ENCODE peak calls at places on chromosomes 7 and 10, in ten cellular contexts. One of them, this sample, is unnamed.

GRCh38 chr10:46296629-46297275 is 10.0 kb downstream of the ANTXRL start:
- DNase-seq in cardiac muscle cell: no peak
- DNase-seq in transverse colon: peak; percentile 5
- DNase-seq in lung: no peak
- DNase-seq in kidney: no peak
- DNase-seq in tibial artery: no peak
- DNase-seq in neuronal stem cell: no peak
- DNase-seq in CD8-positive, alpha-beta memory T cell: no peak
- DNase-seq in stomach: peak; percentile 19
- DNase-seq in fibroblast of lung: no peak
- DNase-seq in this sample: no peak

GRCh38 chr7:120662291-120662690 is 195.7 kb downstream of the TSPAN12 start:
- DNase-seq in cardiac muscle cell: peak; percentile 11
- DNase-seq in stomach: no peak
- DNase-seq in neuronal stem cell: no peak
- DNase-seq in transverse colon: no peak
- DNase-seq in tibial artery: no peak
- DNase-seq in CD8-positive, alpha-beta memory T cell: no peak
- DNase-seq in kidney: no peak
- DNase-seq in fibroblast of lung: no peak
- DNase-seq in lung: no peak
- DNase-seq in this sample: no peak

GRCh38 chr10:59626523-59626869 is 83.2 kb downstream of the SLC16A9 start:
- DNase-seq in neuronal stem cell: no peak
- DNase-seq in kidney: no peak
- DNase-seq in lung: no peak
- DNase-seq in CD8-positive, alpha-beta memory T cell: no peak
- DNase-seq in cardiac muscle cell: no peak
- DNase-seq in fibroblast of lung: no peak
- DNase-seq in stomach: no peak
- DNase-seq in tibial artery: no peak
- DNase-seq in transverse colon: no peak
- DNase-seq in this sample: peak; percentile 26

GRCh38 chr7:121103579-121103978 is 115.1 kb downstream of the CPED1 start:
- DNase-seq in transverse colon: no peak
- DNase-seq in lung: no peak
- DNase-seq in fibroblast of lung: no peak
- DNase-seq in CD8-positive, alpha-beta memory T cell: no peak
- DNase-seq in cardiac muscle cell: no peak
- DNase-seq in stomach: no peak
- DNase-seq in kidney: no peak
- DNase-seq in neuronal stem cell: no peak
- DNase-seq in tibial artery: no peak
- DNase-seq in this sample: no peak

GRCh38 chr7:151249034-151249731 is 689 bp upstream of the SMARCD3 start:
- DNase-seq in tibial artery: peak; percentile 72
- DNase-seq in transverse colon: peak; percentile 54
- DNase-seq in stomach: peak; percentile 66
- DNase-seq in lung: peak; percentile 56
- DNase-seq in neuronal stem cell: peak; percentile 37
- DNase-seq in cardiac muscle cell: peak; percentile 77
- DNase-seq in fibroblast of lung: peak; percentile 53
- DNase-seq in kidney: no peak
- DNase-seq in CD8-positive, alpha-beta memory T cell: no peak
- DNase-seq in this sample: peak; percentile 73

GRCh38 chr7:49885593-49886285 is 112.3 kb downstream of the VWC2 start:
- DNase-seq in fibroblast of lung: no peak
- DNase-seq in neuronal stem cell: no peak
- DNase-seq in cardiac muscle cell: no peak
- DNase-seq in lung: no peak
- DNase-seq in tibial artery: no peak
- DNase-seq in CD8-positive, alpha-beta memory T cell: no peak
- DNase-seq in kidney: peak; percentile 64
- DNase-seq in stomach: no peak
- DNase-seq in transverse colon: peak; percentile 11
- DNase-seq in this sample: no peak

GRCh38 chr7:76506081-76506440 is 4.3 kb upstream of the UPK3B start:
- DNase-seq in cardiac muscle cell: no peak
- DNase-seq in tibial artery: no peak
- DNase-seq in fibroblast of lung: no peak
- DNase-seq in transverse colon: no peak
- DNase-seq in lung: peak; percentile 24
- DNase-seq in stomach: no peak
- DNase-seq in CD8-positive, alpha-beta memory T cell: no peak
- DNase-seq in neuronal stem cell: no peak
- DNase-seq in kidney: peak; percentile 16
- DNase-seq in this sample: peak; percentile 11

GRCh38 chr7:26724795-26725194 is 139.6 kb downstream of the SKAP2 start:
- DNase-seq in cardiac muscle cell: no peak
- DNase-seq in transverse colon: no peak
- DNase-seq in CD8-positive, alpha-beta memory T cell: no peak
- DNase-seq in fibroblast of lung: no peak
- DNase-seq in tibial artery: no peak
- DNase-seq in stomach: no peak
- DNase-seq in neuronal stem cell: no peak
- DNase-seq in kidney: no peak
- DNase-seq in lung: no peak
- DNase-seq in this sample: no peak

GRCh38 chr10:116146374-116146773 is 126.6 kb downstream of the GFRA1 start:
- DNase-seq in transverse colon: no peak
- DNase-seq in CD8-positive, alpha-beta memory T cell: no peak
- DNase-seq in lung: no peak
- DNase-seq in fibroblast of lung: peak; percentile 3
- DNase-seq in stomach: no peak
- DNase-seq in cardiac muscle cell: no peak
- DNase-seq in neuronal stem cell: no peak
- DNase-seq in tibial artery: no peak
- DNase-seq in kidney: no peak
- DNase-seq in this sample: no peak
- H3K4me3 ChIP-seq in transverse colon: no peak overlapping the region
- H3K4me3 ChIP-seq in CD8-positive, alpha-beta memory T cell: no peak overlapping the region
- H3K4me3 ChIP-seq in lung: no peak overlapping the region
- H3K4me3 ChIP-seq in fibroblast of lung: no peak overlapping the region
- H3K4me3 ChIP-seq in stomach: no peak overlapping the region
- H3K4me3 ChIP-seq in cardiac muscle cell: no peak overlapping the region
- H3K4me3 ChIP-seq in neuronal stem cell: no peak overlapping the region
- H3K4me3 ChIP-seq in tibial artery: no peak overlapping the region
- H3K4me3 ChIP-seq in kidney: no peak overlapping the region
- H3K4me3 ChIP-seq in this sample: no peak overlapping the region

GRCh38 chr7:92359801-92360200 is 87.5 kb upstream of the GATAD1 start:
- DNase-seq in CD8-positive, alpha-beta memory T cell: no peak
- DNase-seq in neuronal stem cell: no peak
- DNase-seq in transverse colon: no peak
- DNase-seq in tibial artery: no peak
- DNase-seq in cardiac muscle cell: peak; percentile 58
- DNase-seq in lung: no peak
- DNase-seq in fibroblast of lung: no peak
- DNase-seq in stomach: no peak
- DNase-seq in kidney: no peak
- DNase-seq in this sample: no peak

GRCh38 chr7:92360387-92360786 is 86.9 kb upstream of the GATAD1 start:
- DNase-seq in cardiac muscle cell: no peak
- DNase-seq in tibial artery: no peak
- DNase-seq in neuronal stem cell: no peak
- DNase-seq in CD8-positive, alpha-beta memory T cell: no peak
- DNase-seq in kidney: no peak
- DNase-seq in lung: no peak
- DNase-seq in fibroblast of lung: no peak
- DNase-seq in transverse colon: no peak
- DNase-seq in stomach: no peak
- DNase-seq in this sample: no peak

GRCh38 chr7:92362131-92362530 is 85.2 kb upstream of the GATAD1 start:
- DNase-seq in stomach: no peak
- DNase-seq in lung: no peak
- DNase-seq in fibroblast of lung: no peak
- DNase-seq in tibial artery: no peak
- DNase-seq in CD8-positive, alpha-beta memory T cell: no peak
- DNase-seq in neuronal stem cell: no peak
- DNase-seq in kidney: no peak
- DNase-seq in transverse colon: no peak
- DNase-seq in cardiac muscle cell: peak; percentile 71
- DNase-seq in this sample: no peak

GRCh38 chr7:92354214-92354613 is 93.1 kb upstream of the GATAD1 start:
- DNase-seq in neuronal stem cell: no peak
- DNase-seq in stomach: no peak
- DNase-seq in fibroblast of lung: no peak
- DNase-seq in kidney: no peak
- DNase-seq in transverse colon: no peak
- DNase-seq in CD8-positive, alpha-beta memory T cell: no peak
- DNase-seq in lung: no peak
- DNase-seq in tibial artery: no peak
- DNase-seq in cardiac muscle cell: no peak
- DNase-seq in this sample: no peak

DNA sequence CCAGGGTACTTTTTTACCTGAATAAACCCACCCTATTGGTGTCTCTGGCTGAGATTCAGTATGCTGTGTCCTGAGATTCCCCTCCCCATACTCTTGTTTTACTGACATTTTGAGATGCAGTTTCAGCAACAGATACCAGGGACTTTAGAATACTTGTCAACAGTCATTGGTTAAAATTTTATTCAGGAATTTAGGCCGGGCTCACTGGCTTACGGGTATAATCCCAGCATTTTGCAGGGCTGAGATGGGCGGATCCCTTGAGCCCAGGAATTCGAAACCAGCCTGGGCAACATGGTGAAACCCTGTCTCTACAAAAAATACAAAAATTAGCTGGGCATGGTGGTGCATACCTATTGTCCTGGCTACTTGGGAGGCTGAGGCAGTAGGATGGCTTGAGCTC is 90.0 kb upstream of the GATAD1 start:
- DNase-seq in cardiac muscle cell: no peak
- DNase-seq in lung: no peak
- DNase-seq in tibial artery: no peak
- DNase-seq in stomach: no peak
- DNase-seq in kidney: no peak
- DNase-seq in neuronal stem cell: no peak
- DNase-seq in transverse colon: no peak
- DNase-seq in fibroblast of lung: no peak
- DNase-seq in CD8-positive, alpha-beta memory T cell: no peak
- DNase-seq in this sample: no peak
- H3K36me3 ChIP-seq in cardiac muscle cell: peaks cover 17% of the 10 kb centered on the region
- H3K36me3 ChIP-seq in lung: peaks cover 5% of the 10 kb centered on the region
- H3K36me3 ChIP-seq in tibial artery: peaks cover 31% of the 10 kb centered on the region
- H3K36me3 ChIP-seq in stomach: peaks cover 52% of the 10 kb centered on the region
- H3K36me3 ChIP-seq in kidney: peaks cover 12% of the 10 kb centered on the region
- H3K36me3 ChIP-seq in neuronal stem cell: no peaks in the 10 kb centered on the region
- H3K36me3 ChIP-seq in transverse colon: peaks cover 10% of the 10 kb centered on the region
- H3K36me3 ChIP-seq in fibroblast of lung: no peaks in the 10 kb centered on the region
- H3K36me3 ChIP-seq in CD8-positive, alpha-beta memory T cell: peaks cover 18% of the 10 kb centered on the region
- H3K36me3 ChIP-seq in this sample: no peaks in the 10 kb centered on the region

GRCh38 chr10:15781381-15781960 is 61.7 kb upstream of the ITGA8 start:
- DNase-seq in kidney: no peak
- DNase-seq in neuronal stem cell: no peak
- DNase-seq in cardiac muscle cell: no peak
- DNase-seq in tibial artery: no peak
- DNase-seq in fibroblast of lung: no peak
- DNase-seq in stomach: no peak
- DNase-seq in CD8-positive, alpha-beta memory T cell: no peak
- DNase-seq in transverse colon: no peak
- DNase-seq in lung: no peak
- DNase-seq in this sample: no peak

GRCh38 chr10:15784662-15785300 is 65.1 kb upstream of the ITGA8 start:
- DNase-seq in tibial artery: no peak
- DNase-seq in stomach: no peak
- DNase-seq in CD8-positive, alpha-beta memory T cell: no peak
- DNase-seq in fibroblast of lung: peak; percentile 30
- DNase-seq in cardiac muscle cell: no peak
- DNase-seq in kidney: no peak
- DNase-seq in lung: no peak
- DNase-seq in transverse colon: no peak
- DNase-seq in neuronal stem cell: no peak
- DNase-seq in this sample: no peak

GRCh38 chr10:15782851-15783250 is 63.1 kb upstream of the ITGA8 start:
- DNase-seq in neuronal stem cell: no peak
- DNase-seq in stomach: no peak
- DNase-seq in CD8-positive, alpha-beta memory T cell: no peak
- DNase-seq in fibroblast of lung: no peak
- DNase-seq in lung: no peak
- DNase-seq in tibial artery: no peak
- DNase-seq in cardiac muscle cell: no peak
- DNase-seq in kidney: no peak
- DNase-seq in transverse colon: no peak
- DNase-seq in this sample: no peak

GRCh38 chr10:15784237-15784636 is 64.5 kb upstream of the ITGA8 start:
- DNase-seq in cardiac muscle cell: no peak
- DNase-seq in transverse colon: no peak
- DNase-seq in kidney: no peak
- DNase-seq in tibial artery: no peak
- DNase-seq in stomach: no peak
- DNase-seq in fibroblast of lung: no peak
- DNase-seq in CD8-positive, alpha-beta memory T cell: no peak
- DNase-seq in neuronal stem cell: no peak
- DNase-seq in lung: no peak
- DNase-seq in this sample: no peak

GRCh38 chr10:15780353-15781135 is 60.8 kb upstream of the ITGA8 start:
- DNase-seq in CD8-positive, alpha-beta memory T cell: no peak
- DNase-seq in tibial artery: peak; percentile 67
- DNase-seq in transverse colon: no peak
- DNase-seq in neuronal stem cell: no peak
- DNase-seq in lung: no peak
- DNase-seq in stomach: no peak
- DNase-seq in fibroblast of lung: peak; percentile 23
- DNase-seq in cardiac muscle cell: peak; percentile 47
- DNase-seq in kidney: no peak
- DNase-seq in this sample: no peak
- H3K4me3 ChIP-seq in CD8-positive, alpha-beta memory T cell: no peak overlapping the region
- H3K4me3 ChIP-seq in tibial artery: no peak overlapping the region
- H3K4me3 ChIP-seq in transverse colon: no peak overlapping the region
- H3K4me3 ChIP-seq in neuronal stem cell: no peak overlapping the region
- H3K4me3 ChIP-seq in lung: no peak overlapping the region
- H3K4me3 ChIP-seq in stomach: no peak overlapping the region
- H3K4me3 ChIP-seq in fibroblast of lung: no peak overlapping the region
- H3K4me3 ChIP-seq in cardiac muscle cell: no peak overlapping the region
- H3K4me3 ChIP-seq in kidney: no peak overlapping the region
- H3K4me3 ChIP-seq in this sample: no peak overlapping the region

DNA sequence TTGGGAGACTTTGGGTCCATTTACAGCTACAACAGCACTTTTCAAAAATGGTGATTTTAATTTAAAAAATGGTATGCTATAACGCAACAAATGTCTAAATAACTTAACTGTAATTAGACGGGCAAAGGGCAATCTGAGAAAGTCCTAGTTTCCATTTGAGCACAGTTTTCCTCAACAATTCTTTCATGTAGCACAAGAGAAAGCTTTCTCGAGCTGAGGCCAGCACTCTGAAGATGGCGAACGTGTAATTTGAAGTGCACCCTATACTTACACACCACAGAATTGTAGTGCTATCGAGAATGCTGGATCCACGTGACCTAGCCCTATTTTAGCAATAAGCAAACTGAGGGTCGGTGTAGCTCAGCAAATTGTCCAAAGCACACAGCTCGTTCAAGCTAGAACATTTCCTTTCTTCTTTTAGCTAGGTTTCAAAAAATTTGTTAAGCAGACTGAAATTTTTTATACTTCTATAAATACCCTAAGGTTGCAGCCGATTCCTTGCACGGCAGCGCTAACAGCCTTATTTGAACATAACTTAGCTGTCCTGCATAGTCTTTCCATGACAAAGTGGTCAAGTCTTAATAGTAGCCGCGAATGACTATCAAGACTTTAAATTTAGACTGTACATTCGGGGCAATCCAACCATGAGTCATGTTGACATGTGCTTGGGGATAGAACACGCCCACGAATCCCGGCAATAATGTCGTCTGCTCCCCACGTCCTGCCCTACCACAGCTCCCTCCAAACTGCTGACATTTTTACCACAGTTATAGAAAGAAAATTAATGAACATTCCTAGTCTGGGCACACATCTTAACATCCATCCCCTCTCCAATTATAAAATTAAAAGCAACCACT is 10.0 kb downstream of the KLF6 start:
- DNase-seq in transverse colon: peak; percentile 47
- DNase-seq in CD8-positive, alpha-beta memory T cell: peak; percentile 62
- DNase-seq in cardiac muscle cell: peak; percentile 85
- DNase-seq in neuronal stem cell: no peak
- DNase-seq in fibroblast of lung: peak; percentile 94
- DNase-seq in lung: no peak
- DNase-seq in kidney: no peak
- DNase-seq in stomach: no peak
- DNase-seq in tibial artery: peak; percentile 63
- DNase-seq in this sample: no peak
- H3K36me3 ChIP-seq in transverse colon: peaks cover 26% of the 10 kb centered on the region
- H3K36me3 ChIP-seq in CD8-positive, alpha-beta memory T cell: peaks cover 33% of the 10 kb centered on the region
- H3K36me3 ChIP-seq in cardiac muscle cell: peaks cover 14% of the 10 kb centered on the region
- H3K36me3 ChIP-seq in neuronal stem cell: peaks cover 15% of the 10 kb centered on the region
- H3K36me3 ChIP-seq in fibroblast of lung: peaks cover 14% of the 10 kb centered on the region
- H3K36me3 ChIP-seq in lung: peaks cover 20% of the 10 kb centered on the region
- H3K36me3 ChIP-seq in kidney: peaks cover 46% of the 10 kb centered on the region
- H3K36me3 ChIP-seq in stomach: peaks cover 37% of the 10 kb centered on the region
- H3K36me3 ChIP-seq in tibial artery: peaks cover 39% of the 10 kb centered on the region
- H3K36me3 ChIP-seq in this sample: peaks cover 9% of the 10 kb centered on the region

This sample was measured in H7.